ENCODE peak calls at places on chromosome 3, in five cellular contexts. J, N, V, E and C are unnamed samples.

GRCh38 chr3:184450542-184450941 is 70.7 kb downstream of the CHRD start:
- DNase-seq in J (no peak), E (no peak), V (no peak), N (no peak), C (no peak)

GRCh38 chr3:32934150-32934742 is 17.2 kb upstream of the CCR4 start:
- DNase-seq in E (peak), V (no peak), N (peak), J (no peak), C (peak)

GRCh38 chr3:163328680-163329079 is 1749.6 kb downstream of the SI start:
- DNase-seq in E (no peak), V (no peak), J (no peak), N (peak), C (no peak)

GRCh38 chr3:55522077-55522476 is 35.0 kb upstream of the WNT5A start:
- DNase-seq in N (no peak), V (no peak), E (no peak), J (no peak), C (no peak)

GRCh38 chr3:114569186-114569585 is 275.4 kb downstream of the TIGIT start:
- DNase-seq in N (no peak), J (no peak), V (no peak), E (no peak), C (no peak)

GRCh38 chr3:157785071-157785826 is 282.0 kb upstream of the VEPH1 start:
- DNase-seq in N (peak), V (no peak), J (peak), E (no peak), C (no peak)

GRCh38 chr3:187770224-187770623 is 25.0 kb upstream of the BCL6 start:
- DNase-seq in J (no peak), E (no peak), N (no peak), V (no peak), C (no peak)

GRCh38 chr3:16828815-16829214 is 55.9 kb upstream of the PLCL2 start:
- DNase-seq in V (no peak), J (no peak), N (peak), E (peak), C (no peak)

GRCh38 chr3:69738291-69738690 is 973 bp upstream of the MITF start:
- DNase-seq in N (no peak), J (no peak), E (peak), V (no peak), C (no peak)

GRCh38 chr3:99943931-99944761 is 126.5 kb downstream of the CMSS1 start:
- DNase-seq in E (no peak), J (no peak), N (no peak), V (no peak), C (no peak)

GRCh38 chr3:172520332-172520831 is 2.8 kb downstream of the TNFSF10 start:
- DNase-seq in E (no peak), J (no peak), V (no peak), N (no peak), C (no peak)

GRCh38 chr3:133460809-133461208 is 61.0 kb downstream of the BFSP2 start:
- DNase-seq in E (no peak), N (no peak), J (no peak), V (no peak), C (no peak)

GRCh38 chr3:52892290-52892624 is 5.1 kb downstream of the STIMATE start:
- DNase-seq in J (no peak), E (no peak), V (no peak), N (no peak), C (no peak)

GRCh38 chr3:52891615-52892081 is 5.7 kb downstream of the STIMATE start:
- DNase-seq in J (peak), N (no peak), E (no peak), V (peak), C (no peak)

GRCh38 chr3:52891164-52891563 is 6.2 kb downstream of the STIMATE start:
- DNase-seq in N (no peak), E (no peak), V (no peak), J (peak), C (no peak)

GRCh38 chr3:52893723-52894122 is 3.6 kb downstream of the STIMATE start:
- DNase-seq in E (no peak), J (no peak), V (no peak), N (no peak), C (no peak)

GRCh38 chr3:52892625-52893311 is 4.6 kb downstream of the STIMATE start:
- DNase-seq in N (no peak), E (no peak), V (no peak), J (no peak), C (no peak)
- TF ChIP-seq CTCF in N (peak), E (peak), V (no peak), J (no peak), C (peak)

GRCh38 chr3:5022966-5023776 is 43.9 kb downstream of the BHLHE40 start:
- DNase-seq in J (no peak), E (no peak), N (peak), V (no peak), C (peak)
- H3K27ac ChIP-seq in J (peak), E (no peak), N (peak), V (no peak), C (peak)

GRCh38 chr3:11062704-11063103 is 70.2 kb downstream of the SLC6A1 start:
- DNase-seq in J (no peak), N (no peak), V (no peak), E (no peak), C (no peak)

GRCh38 chr3:11059090-11059798 is 66.7 kb downstream of the SLC6A1 start:
- DNase-seq in J (peak), V (no peak), E (peak), N (peak), C (no peak)

GRCh38 chr3:11060500-11061251 is 68.1 kb downstream of the SLC6A1 start:
- DNase-seq in J (peak), V (peak), E (peak), N (peak), C (no peak)

GRCh38 chr3:11057655-11058054 is 65.1 kb downstream of the SLC6A1 start:
- DNase-seq in V (no peak), E (no peak), N (no peak), J (no peak), C (no peak)

DNA sequence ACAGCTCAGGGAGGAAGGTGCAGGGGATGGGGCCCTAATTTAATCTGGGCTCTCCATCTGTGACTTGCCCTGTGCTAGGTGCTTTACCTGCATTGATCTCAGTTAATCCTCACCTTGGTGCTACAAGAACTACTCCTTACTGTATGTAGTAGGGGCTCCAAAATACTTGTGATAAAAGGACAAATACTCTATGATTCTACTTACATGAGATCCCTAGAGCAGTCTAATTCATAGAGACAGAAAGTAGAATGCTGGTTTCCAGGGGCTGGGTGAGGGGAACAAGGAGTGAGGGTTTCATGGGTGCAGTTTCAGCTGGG is 67.2 kb downstream of the SLC6A1 start:
- DNase-seq in J (no peak), V (no peak), N (no peak), E (no peak), C (no peak)
- TF ChIP-seq CTCF in J (no peak), V (no peak), N (no peak), E (no peak), C (no peak)

DNA sequence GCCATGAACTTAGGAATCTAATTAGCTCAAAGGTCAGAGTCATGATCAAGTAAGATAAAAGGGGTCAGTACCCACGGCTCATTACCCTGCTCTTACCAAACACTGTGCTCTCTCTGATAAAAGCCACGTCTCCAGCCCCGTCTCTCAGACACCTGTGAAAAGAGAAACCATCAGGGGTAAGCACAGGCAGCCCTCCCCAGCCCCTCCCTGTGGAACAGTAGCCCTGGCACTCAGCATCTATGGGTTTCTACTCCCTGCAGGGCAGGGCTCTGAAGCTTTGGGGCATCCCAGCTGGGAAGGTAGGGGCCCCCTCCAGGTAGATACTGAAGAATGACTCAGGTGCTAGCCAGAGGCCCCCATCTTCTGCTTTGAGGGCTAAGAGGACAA is 10.5 kb downstream of the LTF start:
- DNase-seq in J (no peak), V (no peak), E (no peak), N (peak), C (no peak)
- H3K27ac ChIP-seq in J (no peak), V (no peak), E (no peak), N (no peak), C (no peak)

GRCh38 chr3:1798711-1799410 is 299.8 kb upstream of the CNTN4 start:
- DNase-seq in V (no peak), J (no peak), N (no peak), E (no peak), C (no peak)
- TF ChIP-seq CTCF in V (no peak), J (no peak), N (no peak), E (no peak), C (no peak)

GRCh38 chr3:141526709-141527108 is 39.9 kb downstream of the RASA2 start:
- DNase-seq in E (no peak), V (no peak), N (no peak), J (no peak), C (no peak)

GRCh38 chr3:141532609-141533008 is 45.8 kb downstream of the RASA2 start:
- DNase-seq in N (no peak), V (no peak), J (no peak), E (no peak), C (no peak)

GRCh38 chr3:141528837-141529236 is 42.0 kb downstream of the RASA2 start:
- DNase-seq in N (no peak), J (no peak), E (no peak), V (no peak), C (no peak)

GRCh38 chr3:141529256-141530132 is 42.7 kb downstream of the RASA2 start:
- DNase-seq in V (no peak), N (no peak), J (no peak), E (no peak), C (no peak)

GRCh38 chr3:141530133-141530768 is 43.4 kb downstream of the RASA2 start:
- DNase-seq in E (no peak), V (no peak), J (no peak), N (no peak), C (no peak)
- H3K27ac ChIP-seq in E (no peak), V (no peak), J (peak), N (no peak), C (peak)

GRCh38 chr3:194070634-194071409 is 65.1 kb upstream of the HES1 start:
- DNase-seq in V (peak), N (peak), E (peak), J (peak), C (peak)
- TF ChIP-seq CTCF in V (no peak), N (no peak), E (no peak), J (no peak), C (no peak)

DNA sequence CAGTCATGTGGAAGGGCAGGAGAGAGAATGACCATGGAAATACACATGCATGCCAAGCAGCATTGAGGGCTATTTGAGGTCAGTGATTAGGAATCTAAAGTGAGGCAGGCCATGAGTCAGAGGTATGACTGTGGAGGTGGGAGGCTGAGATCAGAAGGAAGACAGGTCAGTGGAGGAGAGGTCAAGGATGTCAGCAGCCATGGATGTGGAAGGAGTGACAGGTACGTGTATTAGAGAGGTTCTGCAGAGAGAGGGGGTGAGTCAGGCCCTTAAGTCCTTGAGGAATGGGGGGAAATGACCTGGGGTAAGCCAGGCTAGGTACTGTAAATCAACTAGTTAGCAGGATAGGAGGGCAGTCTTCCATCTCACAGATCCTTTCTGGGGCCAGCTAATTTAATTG is 166.6 kb downstream of the ANO10 start:
- DNase-seq in E (peak), V (no peak), J (peak), N (no peak), C (no peak)
- H3K27ac ChIP-seq in E (no peak), V (no peak), J (no peak), N (no peak), C (no peak)

GRCh38 chr3:76756578-76756977 is 283.3 kb upstream of the ROBO2 start:
- DNase-seq in J (no peak), N (no peak), E (no peak), V (no peak), C (no peak)

GRCh38 chr3:76753599-76753998 is 286.3 kb upstream of the ROBO2 start:
- DNase-seq in J (no peak), N (no peak), E (peak), V (no peak), C (no peak)
- TF ChIP-seq CTCF in J (peak), N (peak), E (no peak), V (no peak), C (no peak)